ENCODE peak calls at places on chromosomes 3 and 15, in four cellular contexts. E, Q, O and K are unnamed samples. For H3K4me1, the result is how much of the 10 kb centered on the place peaks cover.

GRCh38 chr3:184142199-184142598 is 7.0 kb downstream of the EIF2B5 start:
- DNase-seq in Q (no peak), O (no peak), E (no peak), K (no peak)

GRCh38 chr15:92817339-92817886 is 82.7 kb upstream of the CHD2 start:
- DNase-seq in Q (no peak), O (peak), E (no peak), K (no peak)

GRCh38 chr3:31911643-31912042 is 69.4 kb downstream of the OSBPL10 start:
- DNase-seq in Q (no peak), O (no peak), E (no peak), K (no peak)

GRCh38 chr3:107209302-107210060 is 167.8 kb upstream of the CCDC54 start:
- DNase-seq in Q (no peak), O (no peak), E (no peak), K (no peak)

GRCh38 chr3:88030200-88030599 is 28.6 kb downstream of the CGGBP1 start:
- DNase-seq in Q (no peak), O (no peak), E (no peak), K (no peak)

GRCh38 chr15:49741721-49742120 is 120.9 kb downstream of the DTWD1 start:
- DNase-seq in Q (no peak), O (no peak), E (no peak), K (no peak)

GRCh38 chr3:74351213-74351612 is 263.2 kb downstream of the CNTN3 start:
- DNase-seq in Q (no peak), E (no peak), O (no peak), K (no peak)

GRCh38 chr3:22859618-22860017 is 343.5 kb upstream of the UBE2E2 start:
- DNase-seq in Q (no peak), E (no peak), O (no peak), K (no peak)

GRCh38 chr15:40274350-40275274 is 8.3 kb downstream of the ANKRD63 start:
- DNase-seq in O (peak), Q (peak), E (peak), K (peak)

GRCh38 chr3:119600732-119601131 is 3.0 kb downstream of the PLA1A start:
- DNase-seq in E (peak), O (peak), Q (peak), K (peak)

GRCh38 chr3:190059242-190059590 is 61.5 kb downstream of the P3H2 start:
- DNase-seq in Q (peak), E (no peak), O (no peak), K (no peak)

GRCh38 chr3:190063490-190063889 is 57.2 kb downstream of the P3H2 start:
- DNase-seq in E (no peak), Q (no peak), O (no peak), K (no peak)

GRCh38 chr3:190058486-190059241 is 62.0 kb downstream of the P3H2 start:
- DNase-seq in Q (no peak), O (no peak), E (no peak), K (no peak)

GRCh38 chr3:190056795-190057194 is 63.9 kb downstream of the P3H2 start:
- DNase-seq in O (no peak), E (no peak), Q (no peak), K (no peak)

GRCh38 chr3:190060401-190060800 is 60.3 kb downstream of the P3H2 start:
- DNase-seq in E (no peak), Q (no peak), O (no peak), K (no peak)
- H3K4me1 ChIP-seq in E (half or more), Q (under half), O (under half), K (under half)

DNA sequence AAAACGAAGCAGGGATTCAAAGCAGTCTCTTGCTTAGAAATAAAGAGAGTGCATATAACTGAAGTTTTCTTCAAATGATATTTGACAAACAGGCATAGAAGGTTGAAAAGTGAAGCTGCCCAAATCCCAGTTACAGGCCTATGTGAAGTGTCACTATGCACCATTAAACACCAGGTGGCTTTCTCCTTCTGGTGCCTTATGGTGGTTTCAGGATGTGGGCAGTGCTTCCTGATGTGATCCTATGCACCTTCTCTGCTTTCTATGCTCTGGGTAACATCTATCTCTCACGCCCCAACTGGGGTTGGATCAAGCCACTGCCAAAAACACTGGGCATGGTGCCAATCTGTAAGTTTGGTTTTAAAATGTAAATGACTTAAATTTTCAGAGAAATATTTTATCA is 744.7 kb downstream of the TUSC7 start:
- DNase-seq in Q (no peak), O (no peak), E (peak), K (no peak)
- H3K4me3 ChIP-seq in Q (no peak), O (no peak), E (no peak), K (no peak)

GRCh38 chr3:39149059-39149455 is 4.3 kb downstream of the CSRNP1 start:
- DNase-seq in Q (peak), O (peak), E (no peak), K (no peak)

GRCh38 chr3:39150803-39151631 is 2.4 kb downstream of the CSRNP1 start:
- DNase-seq in O (no peak), Q (peak), E (peak), K (peak)

GRCh38 chr3:39150170-39150802 is 3.1 kb downstream of the CSRNP1 start:
- DNase-seq in Q (peak), O (no peak), E (no peak), K (no peak)

GRCh38 chr3:39148116-39149058 is 5.0 kb downstream of the CSRNP1 start:
- DNase-seq in Q (peak), O (peak), E (no peak), K (no peak)

DNA sequence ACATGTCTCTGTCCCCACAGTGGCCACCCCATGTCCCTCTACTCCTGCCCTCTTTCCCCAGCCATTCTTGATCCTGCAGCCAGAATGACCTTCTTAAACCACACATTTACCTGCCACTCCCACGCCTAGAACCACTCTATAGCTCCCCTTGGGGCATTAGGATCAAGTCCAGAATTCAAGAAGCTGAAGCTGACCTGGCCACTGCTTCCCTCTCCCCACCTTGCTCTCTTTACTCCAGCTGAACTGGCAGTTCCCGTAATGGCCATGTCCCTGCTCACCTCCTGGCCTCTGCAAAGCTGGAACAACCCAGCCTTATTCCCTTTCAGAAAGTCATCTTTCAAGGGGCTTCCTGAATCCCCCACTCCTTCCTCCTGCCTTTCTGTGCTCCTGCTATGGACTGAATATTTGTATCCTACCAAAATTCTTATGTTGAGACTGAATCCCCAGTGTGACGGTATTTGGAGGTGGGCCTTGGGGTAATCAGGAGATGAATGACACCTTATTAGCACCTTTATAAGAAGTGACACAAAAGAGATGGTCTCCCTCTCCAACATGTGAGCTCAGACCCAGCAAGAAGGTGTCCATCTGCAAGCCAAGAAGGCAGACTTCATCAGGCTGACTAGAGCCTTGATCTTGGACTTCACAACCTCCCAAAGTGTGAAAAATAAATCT is 3.8 kb downstream of the CSRNP1 start:
- DNase-seq in E (no peak), O (no peak), Q (peak), K (no peak)
- H3K4me1 ChIP-seq in E (half or more), O (half or more), Q (half or more), K (half or more)

DNA sequence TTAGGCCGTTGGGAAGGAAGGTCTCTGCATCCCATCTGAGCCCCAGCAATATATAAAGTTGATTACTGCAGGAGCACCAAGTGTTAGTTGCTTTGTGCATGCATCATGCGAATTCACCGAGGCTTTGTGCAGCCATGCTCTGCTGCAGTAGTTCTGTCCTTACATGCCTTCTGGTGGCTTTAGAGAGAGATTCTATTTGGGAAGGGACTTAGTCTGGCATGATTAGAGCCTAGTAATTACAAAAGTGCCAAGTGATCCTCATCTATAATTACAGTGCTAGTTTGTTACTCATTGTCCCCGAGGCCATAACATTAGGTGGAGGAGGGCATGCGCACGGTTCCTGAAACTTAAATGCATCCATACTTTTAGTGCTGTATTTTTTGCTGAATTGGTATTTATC is 353.6 kb downstream of the CNTN4 start:
- DNase-seq in O (no peak), Q (no peak), E (no peak), K (no peak)
- H3K4me3 ChIP-seq in O (no peak), Q (no peak), E (no peak), K (no peak)

GRCh38 chr3:172319653-172320052 is 128.6 kb downstream of the GHSR start:
- DNase-seq in O (no peak), Q (peak), E (no peak), K (peak)
- H3K4me1 ChIP-seq in O (under half), Q (half or more), E (half or more), K (half or more)

DNA sequence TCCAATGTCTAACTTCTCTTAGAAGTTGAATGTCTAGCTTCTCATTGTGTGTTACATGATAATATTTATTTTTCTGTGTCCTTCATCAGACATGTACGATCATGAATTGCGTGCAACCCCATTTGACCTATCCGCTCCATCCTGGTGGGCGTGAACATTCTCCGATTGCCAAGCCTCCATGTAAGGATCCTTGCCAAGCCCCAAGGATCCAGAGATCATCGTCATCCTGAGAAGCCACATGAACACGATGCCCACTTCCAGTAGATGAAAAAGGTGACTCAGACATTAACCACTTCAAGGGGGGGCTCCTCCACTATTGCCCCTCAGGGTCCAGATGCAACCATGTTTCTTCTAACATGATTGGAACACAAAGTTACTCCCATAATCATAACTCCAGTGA is 25.5 kb upstream of the KNG1 start:
- DNase-seq in E (no peak), Q (no peak), O (no peak), K (no peak)
- H3K4me3 ChIP-seq in E (no peak), Q (no peak), O (no peak), K (no peak)

DNA sequence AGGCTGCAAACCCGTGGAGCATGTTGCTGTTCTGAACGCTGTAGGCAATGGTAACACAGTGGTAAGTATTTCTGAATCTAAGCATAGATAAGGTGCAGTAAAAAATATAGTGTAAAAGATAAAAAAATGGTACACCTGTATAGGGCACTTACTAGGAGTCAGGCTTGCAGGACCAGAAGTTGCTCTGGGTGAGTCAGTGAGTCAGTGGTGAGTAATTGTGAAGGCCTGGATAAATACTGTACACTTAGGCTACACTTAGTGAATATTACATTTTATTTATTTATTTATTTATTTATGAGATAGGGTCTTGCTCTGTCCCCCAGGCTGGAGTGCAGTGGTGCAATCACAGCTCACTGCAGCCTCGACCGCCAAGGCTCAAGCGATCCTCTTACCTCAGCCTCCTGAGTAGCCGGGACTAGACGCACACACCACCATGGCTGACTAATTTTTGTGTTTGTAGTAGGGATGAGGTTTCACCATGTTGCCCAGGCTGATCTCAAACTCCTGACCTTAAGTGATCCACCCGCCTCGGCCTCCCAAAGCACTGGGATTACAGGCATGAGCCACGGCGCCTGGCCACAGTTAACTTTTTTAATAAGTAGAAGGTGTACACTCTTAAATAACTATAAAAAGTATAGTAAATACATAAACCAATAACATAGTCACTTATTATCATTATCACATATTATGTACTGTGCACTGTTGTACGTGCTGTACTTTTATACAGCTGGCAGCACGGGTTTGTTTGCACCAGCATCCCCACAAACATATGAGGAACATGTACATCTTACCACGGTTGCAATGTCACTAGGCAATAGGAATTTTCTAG is 155.1 kb downstream of the IGF1R start:
- DNase-seq in Q (no peak), E (peak), O (no peak), K (no peak)
- H3K4me1 ChIP-seq in Q (under half), E (half or more), O (under half), K (under half)

DNA sequence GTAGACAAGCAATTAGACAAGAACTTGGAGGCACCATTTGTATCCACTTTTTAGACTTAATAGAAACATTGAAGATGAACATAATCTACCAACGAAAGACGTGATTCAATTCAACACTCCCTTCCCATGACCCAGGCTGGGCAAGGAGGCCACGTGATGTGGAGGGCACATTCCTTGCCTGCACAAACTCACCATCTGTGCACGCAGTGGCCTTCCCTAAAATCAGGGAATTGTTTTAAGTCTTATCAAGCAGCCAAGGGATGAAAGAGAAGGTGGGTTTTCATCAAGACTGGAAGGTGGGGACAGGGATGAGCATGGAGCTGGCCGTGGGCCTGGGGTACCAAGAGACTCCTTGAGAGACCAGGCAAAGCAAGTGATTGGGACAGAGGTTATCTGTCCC is 13.5 kb downstream of the STARD5 start:
- DNase-seq in Q (no peak), O (no peak), E (no peak), K (no peak)
- H3K4me3 ChIP-seq in Q (no peak), O (no peak), E (no peak), K (no peak)

GRCh38 chr3:194294199-194294887 is 56.8 kb downstream of the CPN2 start:
- DNase-seq in O (no peak), E (no peak), Q (peak), K (no peak)

GRCh38 chr3:194292331-194292730 is 58.8 kb downstream of the CPN2 start:
- DNase-seq in O (no peak), Q (peak), E (no peak), K (no peak)

GRCh38 chr3:194294888-194295214 is 56.3 kb downstream of the CPN2 start:
- DNase-seq in E (no peak), O (no peak), Q (no peak), K (no peak)

GRCh38 chr3:194296448-194296831 is 54.7 kb downstream of the CPN2 start:
- DNase-seq in O (no peak), E (peak), Q (peak), K (peak)

DNA sequence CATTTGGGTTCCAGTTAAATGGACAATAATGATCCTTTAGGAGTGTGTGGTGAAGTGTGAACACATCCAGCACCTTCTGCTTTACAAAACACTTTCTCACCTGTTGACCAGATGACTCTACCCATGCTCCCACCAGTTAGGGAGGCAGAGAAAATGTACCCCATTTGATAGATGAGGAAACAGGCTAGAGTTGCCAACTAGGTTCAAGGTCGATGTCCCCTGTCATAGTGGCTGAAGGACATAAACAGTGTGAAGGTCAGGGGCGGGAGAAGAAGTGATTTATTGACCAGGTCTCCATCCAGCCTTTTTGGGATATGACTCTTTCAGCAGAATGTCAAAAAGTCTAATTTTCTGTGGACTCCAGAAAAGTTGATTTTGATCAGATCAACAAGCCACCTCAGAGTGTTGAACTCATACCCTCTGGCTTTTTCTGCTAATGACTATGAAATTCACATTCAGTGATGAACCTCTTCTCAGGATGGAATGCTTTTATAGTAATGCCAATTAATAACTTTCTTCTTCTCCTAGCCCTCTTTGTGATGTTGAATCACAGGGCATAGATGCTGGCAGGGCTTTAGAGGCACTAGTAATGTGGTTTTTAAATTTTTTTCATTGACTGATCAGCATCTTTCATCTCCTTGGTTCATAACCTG is 57.5 kb downstream of the CPN2 start:
- DNase-seq in E (no peak), Q (peak), O (no peak), K (no peak)
- H3K4me1 ChIP-seq in E (under half), Q (under half), O (under half), K (under half)